ENCODE peak calls at places on chromosomes 1 and 21, in six cellular contexts. V is stimulated activated CD8-positive, alpha-beta memory T cell treated with anti-CD3 and anti-CD28 coated beads, Interleukin-15, amount 100 ng/mL, for 1 hour; P is stimulated activated CD4-positive, alpha-beta T cell treated with anti-CD3 and anti-CD28 coated beads, Interleukin-12 subunit alpha, Interleukin-12 subunit beta, amount 100 ng/mL, for 4 hours; C is epithelial cell of esophagus; I is NCI-H1105; M is GM12864. K is an unnamed sample.

GRCh38 chr1:229557913-229558414 is 543 bp downstream of the ABCB10 start:
- DNase-seq in V (no peak), P (peak), C (peak), I (no peak), M (no peak), K (peak)

GRCh38 chr1:44713321-44713781 is 17.6 kb downstream of the RNU5D-1 start:
- DNase-seq in V (no peak), P (no peak), C (peak), I (no peak), M (no peak), K (no peak)

GRCh38 chr1:10941891-10942541 is 70.4 kb upstream of the TARDBP start:
- DNase-seq in V (peak), P (peak), C (peak), I (peak), M (no peak), K (peak)

GRCh38 chr21:37168666-37169065 is 95.6 kb downstream of the TTC3 start:
- DNase-seq in V (no peak), P (no peak), C (no peak), I (no peak), M (no peak), K (no peak)

GRCh38 chr1:89460348-89460747 is 64.3 kb upstream of the LRRC8B start:
- DNase-seq in V (no peak), P (no peak), C (no peak), I (no peak), M (no peak), K (no peak)

GRCh38 chr1:55051169-55051568 is 11.8 kb downstream of the PCSK9 start:
- DNase-seq in V (no peak), P (no peak), C (no peak), I (no peak), M (no peak), K (no peak)

GRCh38 chr1:54952950-54953718 is 27.3 kb upstream of the TMEM61 start:
- DNase-seq in V (no peak), P (no peak), C (no peak), I (no peak), M (no peak), K (no peak)

GRCh38 chr1:53708687-53709086 is 30.3 kb downstream of the GLIS1 start:
- DNase-seq in V (no peak), P (no peak), C (no peak), I (no peak), M (no peak), K (no peak)

GRCh38 chr1:72062584-72062983 is 219.8 kb downstream of the NEGR1 start:
- DNase-seq in V (no peak), P (no peak), C (peak), I (no peak), M (no peak), K (no peak)

GRCh38 chr1:180966744-180967536 is 54.2 kb downstream of the KIAA1614 start:
- DNase-seq in V (no peak), P (no peak), C (no peak), I (no peak), M (no peak), K (no peak)

GRCh38 chr1:209829716-209830115 is 1.9 kb downstream of the UTP25 start:
- DNase-seq in V (no peak), P (no peak), C (no peak), I (no peak), M (no peak), K (no peak)

GRCh38 chr1:27339213-27339612 is 2.6 kb upstream of the SYTL1 start:
- DNase-seq in V (no peak), P (no peak), C (no peak), I (no peak), M (no peak), K (no peak)

GRCh38 chr1:21526441-21526840 is 17.2 kb downstream of the ALPL start:
- DNase-seq in V (no peak), P (no peak), C (no peak), I (no peak), M (no peak), K (no peak)

GRCh38 chr21:29343517-29343916 is 44.8 kb downstream of the BACH1 start:
- DNase-seq in V (no peak), P (no peak), C (no peak), I (no peak), M (no peak), K (no peak)

GRCh38 chr1:20507248-20507563 is 745 bp downstream of the MUL1 start:
- DNase-seq in V (no peak), P (no peak), C (no peak), I (no peak), M (no peak), K (no peak)